ENCODE peak calls at places on chromosomes 3 and 15, in eight cellular contexts. One of them, this sample, is unnamed.

GRCh38 chr3:48695113-48695753 is 9.5 kb upstream of the NCKIPSD start:
- DNase-seq in stimulated activated naive CD8-positive, alpha-beta T cell treated with anti-CD3 and anti-CD28 coated beads, Interleukin-15, Interleukin-2, amounts not matched to agents 100 U/mL and 50 U/mL, for 24 hours: no peak
- DNase-seq in EL: peak
- DNase-seq in activated CD8-positive, alpha-beta T cell treated with anti-CD3 and anti-CD28 coated beads for 36 hours: no peak
- DNase-seq in epithelial cell of esophagus: peak
- DNase-seq in NCI-H1436: no peak
- DNase-seq in epithelial cell of prostate: no peak
- DNase-seq in hippocampal formation: peak
- DNase-seq in this sample: peak

GRCh38 chr15:40567111-40567510 is 2.0 kb upstream of the RPUSD2 start:
- DNase-seq in stimulated activated naive CD8-positive, alpha-beta T cell treated with anti-CD3 and anti-CD28 coated beads, Interleukin-15, Interleukin-2, amounts not matched to agents 100 U/mL and 50 U/mL, for 24 hours: no peak
- DNase-seq in EL: peak
- DNase-seq in activated CD8-positive, alpha-beta T cell treated with anti-CD3 and anti-CD28 coated beads for 36 hours: peak
- DNase-seq in epithelial cell of esophagus: no peak
- DNase-seq in NCI-H1436: no peak
- DNase-seq in epithelial cell of prostate: no peak
- DNase-seq in hippocampal formation: no peak
- DNase-seq in this sample: peak

GRCh38 chr15:75027551-75027950 is 4.2 kb downstream of the PPCDC start:
- DNase-seq in stimulated activated naive CD8-positive, alpha-beta T cell treated with anti-CD3 and anti-CD28 coated beads, Interleukin-15, Interleukin-2, amounts not matched to agents 100 U/mL and 50 U/mL, for 24 hours: no peak
- DNase-seq in EL: no peak
- DNase-seq in activated CD8-positive, alpha-beta T cell treated with anti-CD3 and anti-CD28 coated beads for 36 hours: no peak
- DNase-seq in epithelial cell of esophagus: no peak
- DNase-seq in NCI-H1436: no peak
- DNase-seq in epithelial cell of prostate: no peak
- DNase-seq in hippocampal formation: no peak
- DNase-seq in this sample: no peak

GRCh38 chr15:51232581-51232980 is 105.8 kb downstream of the CYP19A1 start:
- DNase-seq in stimulated activated naive CD8-positive, alpha-beta T cell treated with anti-CD3 and anti-CD28 coated beads, Interleukin-15, Interleukin-2, amounts not matched to agents 100 U/mL and 50 U/mL, for 24 hours: no peak
- DNase-seq in EL: peak
- DNase-seq in activated CD8-positive, alpha-beta T cell treated with anti-CD3 and anti-CD28 coated beads for 36 hours: no peak
- DNase-seq in epithelial cell of esophagus: no peak
- DNase-seq in NCI-H1436: no peak
- DNase-seq in epithelial cell of prostate: no peak
- DNase-seq in hippocampal formation: no peak
- DNase-seq in this sample: no peak

GRCh38 chr15:68561146-68561545 is 17.6 kb upstream of the CORO2B start:
- DNase-seq in stimulated activated naive CD8-positive, alpha-beta T cell treated with anti-CD3 and anti-CD28 coated beads, Interleukin-15, Interleukin-2, amounts not matched to agents 100 U/mL and 50 U/mL, for 24 hours: no peak
- DNase-seq in EL: no peak
- DNase-seq in activated CD8-positive, alpha-beta T cell treated with anti-CD3 and anti-CD28 coated beads for 36 hours: no peak
- DNase-seq in epithelial cell of esophagus: no peak
- DNase-seq in NCI-H1436: no peak
- DNase-seq in epithelial cell of prostate: no peak
- DNase-seq in hippocampal formation: no peak
- DNase-seq in this sample: no peak

GRCh38 chr3:65939841-65940246 is 98.9 kb downstream of the MAGI1 start:
- DNase-seq in stimulated activated naive CD8-positive, alpha-beta T cell treated with anti-CD3 and anti-CD28 coated beads, Interleukin-15, Interleukin-2, amounts not matched to agents 100 U/mL and 50 U/mL, for 24 hours: no peak
- DNase-seq in EL: no peak
- DNase-seq in activated CD8-positive, alpha-beta T cell treated with anti-CD3 and anti-CD28 coated beads for 36 hours: no peak
- DNase-seq in epithelial cell of esophagus: no peak
- DNase-seq in NCI-H1436: no peak
- DNase-seq in epithelial cell of prostate: no peak
- DNase-seq in hippocampal formation: no peak
- DNase-seq in this sample: no peak

GRCh38 chr3:46861293-46861995 is 1.8 kb downstream of the MYL3 start:
- DNase-seq in stimulated activated naive CD8-positive, alpha-beta T cell treated with anti-CD3 and anti-CD28 coated beads, Interleukin-15, Interleukin-2, amounts not matched to agents 100 U/mL and 50 U/mL, for 24 hours: no peak
- DNase-seq in EL: no peak
- DNase-seq in activated CD8-positive, alpha-beta T cell treated with anti-CD3 and anti-CD28 coated beads for 36 hours: peak
- DNase-seq in epithelial cell of esophagus: no peak
- DNase-seq in NCI-H1436: no peak
- DNase-seq in epithelial cell of prostate: no peak
- DNase-seq in hippocampal formation: no peak
- DNase-seq in this sample: no peak

GRCh38 chr3:72214065-72215048 is 429.4 kb upstream of the PROK2 start:
- DNase-seq in stimulated activated naive CD8-positive, alpha-beta T cell treated with anti-CD3 and anti-CD28 coated beads, Interleukin-15, Interleukin-2, amounts not matched to agents 100 U/mL and 50 U/mL, for 24 hours: no peak
- DNase-seq in EL: no peak
- DNase-seq in activated CD8-positive, alpha-beta T cell treated with anti-CD3 and anti-CD28 coated beads for 36 hours: no peak
- DNase-seq in epithelial cell of esophagus: no peak
- DNase-seq in NCI-H1436: no peak
- DNase-seq in epithelial cell of prostate: no peak
- DNase-seq in hippocampal formation: no peak
- DNase-seq in this sample: no peak

GRCh38 chr3:31219131-31219843 is 313.4 kb upstream of the STT3B start:
- DNase-seq in stimulated activated naive CD8-positive, alpha-beta T cell treated with anti-CD3 and anti-CD28 coated beads, Interleukin-15, Interleukin-2, amounts not matched to agents 100 U/mL and 50 U/mL, for 24 hours: no peak
- DNase-seq in EL: peak
- DNase-seq in activated CD8-positive, alpha-beta T cell treated with anti-CD3 and anti-CD28 coated beads for 36 hours: no peak
- DNase-seq in epithelial cell of esophagus: no peak
- DNase-seq in NCI-H1436: no peak
- DNase-seq in epithelial cell of prostate: no peak
- DNase-seq in hippocampal formation: no peak
- DNase-seq in this sample: no peak

GRCh38 chr3:46440531-46441294 is 24.0 kb downstream of the LTF start:
- DNase-seq in stimulated activated naive CD8-positive, alpha-beta T cell treated with anti-CD3 and anti-CD28 coated beads, Interleukin-15, Interleukin-2, amounts not matched to agents 100 U/mL and 50 U/mL, for 24 hours: peak
- DNase-seq in EL: no peak
- DNase-seq in activated CD8-positive, alpha-beta T cell treated with anti-CD3 and anti-CD28 coated beads for 36 hours: peak
- DNase-seq in epithelial cell of esophagus: no peak
- DNase-seq in NCI-H1436: no peak
- DNase-seq in epithelial cell of prostate: no peak
- DNase-seq in hippocampal formation: no peak
- DNase-seq in this sample: no peak

GRCh38 chr3:101963902-101964362 is 114.6 kb downstream of the NFKBIZ start:
- DNase-seq in stimulated activated naive CD8-positive, alpha-beta T cell treated with anti-CD3 and anti-CD28 coated beads, Interleukin-15, Interleukin-2, amounts not matched to agents 100 U/mL and 50 U/mL, for 24 hours: no peak
- DNase-seq in EL: peak
- DNase-seq in activated CD8-positive, alpha-beta T cell treated with anti-CD3 and anti-CD28 coated beads for 36 hours: peak
- DNase-seq in epithelial cell of esophagus: peak
- DNase-seq in NCI-H1436: no peak
- DNase-seq in epithelial cell of prostate: peak
- DNase-seq in hippocampal formation: no peak
- DNase-seq in this sample: peak

This sample was measured in mammary epithelial cell.